ENCODE peak calls at places on chromosomes 4 and X, in four cellular contexts. K is Calu3, W is astrocyte, E is BJ. Y is an unnamed sample.

GRCh38 chrX:22520128-22520828 is 247.6 kb downstream of the CBLL2 start:
- DNase-seq in E (no peak), K (no peak), W (no peak), Y (no peak)

GRCh38 chr4:964346-965025 is 8.9 kb downstream of the DGKQ start:
- DNase-seq in E (no peak), W (no peak), K (no peak), Y (no peak)

GRCh38 chr4:149161247-149161646 is 654.4 kb downstream of the IQCM start:
- DNase-seq in E (peak; percentile 34), K (no peak), W (peak; percentile 91), Y (peak; percentile 74)

GRCh38 chr4:172514011-172514410 is 654.6 kb upstream of the GALNT7 start:
- DNase-seq in K (no peak), E (no peak), W (no peak), Y (no peak)

GRCh38 chr4:33625762-33626161 is 2618.6 kb downstream of the ARAP2 start:
- DNase-seq in W (no peak), E (no peak), K (no peak), Y (no peak)

GRCh38 chr4:55172694-55173287 is 47.4 kb upstream of the KDR start:
- DNase-seq in E (no peak), K (peak; percentile 24), W (peak; percentile 62), Y (no peak)

GRCh38 chr4:173301518-173302201 is 32.5 kb downstream of the HMGB2 start:
- DNase-seq in E (no peak), W (peak; percentile 48), K (peak; percentile 16), Y (peak; percentile 26)

GRCh38 chr4:128346054-128346716 is 58.6 kb upstream of the PGRMC2 start:
- DNase-seq in K (no peak), E (no peak), W (peak; percentile 65), Y (no peak)

GRCh38 chr4:24042094-24042493 is 152.2 kb upstream of the PPARGC1A start:
- DNase-seq in W (peak; percentile 85), E (peak; percentile 94), K (no peak), Y (peak; percentile 12)

GRCh38 chrX:76433219-76433618 is 5.7 kb downstream of the MAGEE1 start:
- DNase-seq in K (no peak), E (no peak), W (no peak), Y (no peak)

GRCh38 chr4:112082954-112083586 is 62.2 kb upstream of the FAM241A start:
- DNase-seq in W (peak; percentile 93), K (peak; percentile 9), E (peak; percentile 50), Y (peak; percentile 72)

GRCh38 chr4:142281999-142282398 is 564.1 kb downstream of the INPP4B start:
- DNase-seq in W (no peak), K (no peak), E (no peak), Y (no peak)

GRCh38 chr4:78675325-78675724 is 100.8 kb upstream of the BMP2K start:
- DNase-seq in E (no peak), K (no peak), W (no peak), Y (no peak)

GRCh38 chr4:165767671-165768070 is 105.4 kb upstream of the TLL1 start:
- DNase-seq in W (no peak), K (no peak), E (no peak), Y (no peak)

GRCh38 chrX:118521435-118521834 is 25.8 kb downstream of the DOCK11 start:
- DNase-seq in W (peak; percentile 53), E (peak; percentile 56), K (no peak), Y (peak; percentile 74)

GRCh38 chrX:85611926-85612325 is 232.5 kb upstream of the POF1B start:
- DNase-seq in E (no peak), K (no peak), W (peak; percentile 0), Y (peak; percentile 4)

GRCh38 chrX:66728818-66729271 is 90.0 kb upstream of the EDA2R start:
- DNase-seq in K (peak; percentile 23), W (peak; percentile 16), E (peak; percentile 11), Y (peak; percentile 68)

GRCh38 chr4:79164961-79165610 is 160.8 kb downstream of the NAA11 start:
- DNase-seq in W (no peak), E (no peak), K (no peak), Y (no peak)

GRCh38 chr4:78638324-78639172 is 87.0 kb downstream of the ANXA3 start:
- DNase-seq in K (no peak), E (no peak), W (no peak), Y (no peak)

GRCh38 chrX:149647505-149647904 is 15.9 kb upstream of the TMEM185A start:
- DNase-seq in K (no peak), W (no peak), E (no peak), Y (no peak)

GRCh38 chr4:53919605-53920004 is 144.8 kb downstream of the CHIC2 start:
- DNase-seq in K (no peak), W (no peak), E (no peak), Y (no peak)

GRCh38 chrX:48700951-48701653 is 4.6 kb downstream of the SUV39H1 start:
- DNase-seq in E (no peak), W (peak; percentile 14), K (no peak), Y (no peak)

GRCh38 chrX:151754042-151754419 is 19.5 kb downstream of the CNGA2 start:
- DNase-seq in K (peak; percentile 73), E (peak; percentile 51), W (peak; percentile 85), Y (peak; percentile 61)

GRCh38 chrX:136667446-136668168 is 19.6 kb downstream of the CD40LG start:
- DNase-seq in K (no peak), W (no peak), E (no peak), Y (no peak)

GRCh38 chr4:181478675-181479074 is 764.5 kb upstream of the TENM3 start:
- DNase-seq in W (no peak), K (no peak), E (no peak), Y (no peak)

GRCh38 chr4:7158081-7158750 is 34.1 kb upstream of the SORCS2 start:
- DNase-seq in W (no peak), E (no peak), K (no peak), Y (no peak)

GRCh38 chr4:157838366-157838765 is 334.5 kb downstream of the GASK1B start:
- DNase-seq in K (no peak), E (no peak), W (no peak), Y (no peak)

GRCh38 chr4:83121246-83121645 is 6.7 kb upstream of the PLAC8 start:
- DNase-seq in E (no peak), W (no peak), K (no peak), Y (no peak)

GRCh38 chr4:150771374-150771773 is 189.4 kb downstream of the MAB21L2 start:
- DNase-seq in E (no peak), K (no peak), W (no peak), Y (no peak)

GRCh38 chr4:186699298-186699697 is 24.4 kb downstream of the FAT1 start:
- DNase-seq in W (no peak), E (no peak), K (peak; percentile 28), Y (no peak)

GRCh38 chr4:76943790-76944189 is 5.8 kb upstream of the SEPTIN11 start:
- DNase-seq in E (no peak), K (no peak), W (peak; percentile 29), Y (no peak)

GRCh38 chr4:8583655-8584025 is 3.4 kb downstream of the GPR78 start:
- DNase-seq in K (no peak), W (no peak), E (no peak), Y (no peak)

GRCh38 chr4:122668241-122668640 is 47.4 kb upstream of the IL21 start:
- DNase-seq in W (peak; percentile 75), K (no peak), E (peak; percentile 75), Y (peak; percentile 75)

GRCh38 chr4:56909083-56909981 is 1.6 kb downstream of the REST start:
- DNase-seq in E (no peak), W (peak; percentile 48), K (peak; percentile 17), Y (peak; percentile 55)

GRCh38 chr4:149164282-149164681 is 651.4 kb downstream of the IQCM start:
- DNase-seq in W (peak; percentile 97), K (peak; percentile 4), E (peak; percentile 52), Y (peak; percentile 66)

GRCh38 chr4:8307126-8307525 is 37.6 kb downstream of the HTRA3 start:
- DNase-seq in K (no peak), W (no peak), E (no peak), Y (no peak)

GRCh38 chr4:82042042-82042441 is 331.7 kb downstream of the HNRNPD start:
- DNase-seq in W (no peak), E (no peak), K (no peak), Y (no peak)

GRCh38 chr4:82045267-82045666 is 328.5 kb downstream of the HNRNPD start:
- DNase-seq in K (no peak), W (no peak), E (no peak), Y (no peak)

GRCh38 chr4:82043081-82043808 is 330.5 kb downstream of the HNRNPD start:
- DNase-seq in W (no peak), E (no peak), K (peak; percentile 62), Y (no peak)

GRCh38 chr4:82044141-82044993 is 329.4 kb downstream of the HNRNPD start:
- DNase-seq in W (peak; percentile 14), E (no peak), K (peak; percentile 85), Y (no peak)

GRCh38 chr4:82043809-82044137 is 330.0 kb downstream of the HNRNPD start:
- DNase-seq in W (no peak), K (no peak), E (no peak), Y (no peak)
- TF ChIP-seq CTCF in W (no peak), K (no peak), E (no peak), Y (no peak)

GRCh38 chrX:54922547-54922946 is 1.9 kb downstream of the TRO start:
- DNase-seq in K (no peak), E (no peak), W (no peak), Y (no peak)

GRCh38 chrX:54923376-54923775 is 2.8 kb downstream of the TRO start:
- DNase-seq in W (no peak), E (no peak), K (no peak), Y (no peak)

GRCh38 chrX:54921427-54922021 is 900 bp downstream of the TRO start:
- DNase-seq in K (no peak), W (peak; percentile 52), E (no peak), Y (peak; percentile 56)

GRCh38 chrX:54920610-54921426 is at the start of gene TRO:
- DNase-seq in K (no peak), W (no peak), E (no peak), Y (no peak)
- TF ChIP-seq CTCF in K (no peak), W (no peak), E (peak; percentile 20), Y (peak; percentile 22)

GRCh38 chrX:112048707-112049106 is 33.9 kb downstream of the TRPC5 start:
- DNase-seq in K (no peak), E (no peak), W (no peak), Y (no peak)

GRCh38 chrX:112043997-112044396 is 38.6 kb downstream of the TRPC5 start:
- DNase-seq in W (no peak), K (peak; percentile 5), E (no peak), Y (no peak)
- TF ChIP-seq CTCF in W (no peak), K (no peak), E (no peak), Y (no peak)

GRCh38 chr4:103499094-103499493 is 220.7 kb downstream of the TACR3 start:
- DNase-seq in E (no peak), W (no peak), K (no peak), Y (peak; percentile 13)
- TF ChIP-seq CTCF in E (no peak), W (no peak), K (no peak), Y (peak; percentile 65)